ENCODE peak calls at places on chromosomes 1 and 21, in four cellular contexts. M, I, C and D are unnamed samples. For H3K4me1, the result is how much of the 10 kb centered on the place peaks cover.

GRCh38 chr1:107250169-107250568 is 109.3 kb downstream of the NTNG1 start:
- DNase-seq in I (no peak), M (no peak), C (no peak), D (no peak)

GRCh38 chr21:31720330-31720729 is 11.6 kb downstream of the SCAF4 start:
- DNase-seq in I (no peak), M (no peak), C (no peak), D (no peak)

GRCh38 chr1:209380396-209380795 is 203.1 kb upstream of the CAMK1G start:
- DNase-seq in I (peak), C (no peak), M (no peak), D (no peak)

GRCh38 chr1:17441265-17441992 is 2.0 kb upstream of the RCC2 start:
- DNase-seq in I (peak), C (no peak), M (no peak), D (no peak)

GRCh38 chr1:26910343-26911160 is 3.2 kb downstream of the NR0B2 start:
- DNase-seq in M (no peak), C (no peak), I (no peak), D (no peak)

GRCh38 chr1:5967351-5968160 is 24.7 kb downstream of the NPHP4 start:
- DNase-seq in M (no peak), I (no peak), C (peak), D (peak)

GRCh38 chr1:177069489-177069888 is 95.0 kb downstream of the ASTN1 start:
- DNase-seq in I (no peak), C (no peak), M (no peak), D (no peak)

GRCh38 chr1:167776151-167776550 is 54.4 kb downstream of the MPZL1 start:
- DNase-seq in C (no peak), M (no peak), I (peak), D (no peak)

GRCh38 chr1:193927550-193927949 is 741.1 kb upstream of the B3GALT2 start:
- DNase-seq in M (no peak), I (no peak), C (no peak), D (no peak)

DNA sequence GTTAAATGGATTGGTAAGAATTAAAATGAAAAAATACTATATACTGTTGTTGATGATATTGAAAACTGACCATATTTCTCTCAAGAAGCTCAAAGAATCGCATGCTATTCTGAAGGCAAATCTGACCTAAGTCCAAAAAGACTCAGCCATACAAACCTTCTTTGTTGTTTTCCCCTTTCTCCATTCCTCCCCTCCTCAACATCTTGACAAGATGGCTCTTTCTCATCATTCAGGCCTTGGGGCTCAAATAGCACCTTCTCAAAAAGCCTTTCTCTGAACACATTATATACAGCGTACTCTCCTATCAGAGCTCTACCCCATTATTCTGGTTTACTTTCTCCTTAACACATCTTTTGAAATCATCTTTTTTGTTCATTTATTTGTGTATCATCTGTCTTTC is 17.2 kb downstream of the COLGALT2 start:
- DNase-seq in M (no peak), I (no peak), C (no peak), D (no peak)
- H3K27ac ChIP-seq in M (no peak), I (no peak), C (peak), D (no peak)

DNA sequence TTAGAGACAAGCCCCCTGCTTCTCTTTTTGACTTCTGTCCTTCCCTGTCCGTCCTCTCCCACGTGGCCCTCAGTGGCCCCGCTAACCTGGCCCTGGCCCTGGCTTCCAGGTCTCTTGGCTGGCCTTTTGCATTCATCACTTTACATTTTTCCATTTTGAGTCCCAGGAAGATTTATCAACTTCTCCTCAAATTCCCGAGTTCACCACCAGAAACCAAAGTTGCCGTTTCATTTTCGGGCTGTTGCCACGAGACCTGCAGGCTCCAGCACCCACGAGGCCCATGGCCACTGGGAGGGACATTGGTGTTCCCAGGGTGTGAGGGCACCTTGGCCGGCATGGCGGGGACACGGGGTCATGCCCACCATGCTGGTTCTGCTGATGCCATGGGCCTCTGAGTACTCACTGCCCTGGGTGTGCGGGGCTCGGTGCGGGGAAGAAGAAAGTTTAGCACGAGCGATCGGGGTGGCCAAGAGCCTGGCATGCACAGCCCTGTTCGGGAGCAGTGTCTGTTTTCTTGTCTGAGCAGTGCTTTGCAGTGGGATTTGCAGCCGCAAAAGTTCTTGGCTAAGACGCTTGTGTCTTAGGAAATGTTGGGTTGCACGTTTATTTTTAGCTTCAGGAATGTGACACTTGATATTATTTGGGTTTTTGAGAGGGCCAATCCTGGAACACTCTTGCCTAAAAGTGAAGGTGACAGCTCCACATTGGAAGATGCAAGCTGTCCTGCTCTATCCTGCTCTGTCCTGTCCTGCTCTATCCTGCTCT is 40.4 kb upstream of the ADARB1 start:
- DNase-seq in C (no peak), M (no peak), I (peak), D (peak)
- H3K4me1 ChIP-seq in C (half or more), M (under half), I (under half), D (under half)

GRCh38 chr1:94541175-94542087 is at the start of gene F3:
- DNase-seq in I (peak), C (peak), M (peak), D (peak)
- H3K4me3 ChIP-seq in I (peak), C (peak), M (peak), D (peak)

GRCh38 chr1:222617367-222617951 is 438 bp upstream of the MIA3 start:
- DNase-seq in C (peak), M (peak), I (peak), D (peak)

GRCh38 chr1:222620566-222620965 is 2.7 kb downstream of the MIA3 start:
- DNase-seq in M (no peak), I (no peak), C (no peak), D (no peak)

GRCh38 chr1:222618001-222618879 is at the start of gene MIA3:
- DNase-seq in C (no peak), I (peak), M (peak), D (peak)

GRCh38 chr1:222616535-222616934 is 1.4 kb upstream of the MIA3 start:
- DNase-seq in C (no peak), M (no peak), I (peak), D (no peak)

DNA sequence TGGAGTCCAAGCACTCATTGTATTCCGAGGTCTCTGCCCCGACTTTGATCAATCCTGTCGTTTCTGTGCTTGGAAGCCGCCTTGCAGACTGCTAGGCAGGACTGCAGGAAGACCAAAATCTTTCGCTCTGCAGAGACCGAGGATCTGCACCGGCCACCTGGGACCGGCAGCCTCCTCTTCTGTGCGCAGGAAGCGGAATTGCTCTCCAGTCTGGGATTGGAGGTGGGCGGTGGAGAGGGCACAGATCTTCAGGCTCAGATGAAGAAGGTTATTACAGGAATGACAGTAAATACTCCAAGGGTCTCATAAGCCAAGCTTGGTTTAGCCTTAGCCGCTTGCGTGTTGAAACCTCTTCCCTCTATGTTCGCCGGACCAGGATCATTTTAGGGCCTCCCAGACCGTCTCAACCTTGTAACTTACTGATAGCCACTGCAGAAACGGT is 1.0 kb downstream of the MIA3 start:
- DNase-seq in I (peak), M (no peak), C (peak), D (no peak)
- H3K27ac ChIP-seq in I (peak), M (peak), C (peak), D (peak)

DNA sequence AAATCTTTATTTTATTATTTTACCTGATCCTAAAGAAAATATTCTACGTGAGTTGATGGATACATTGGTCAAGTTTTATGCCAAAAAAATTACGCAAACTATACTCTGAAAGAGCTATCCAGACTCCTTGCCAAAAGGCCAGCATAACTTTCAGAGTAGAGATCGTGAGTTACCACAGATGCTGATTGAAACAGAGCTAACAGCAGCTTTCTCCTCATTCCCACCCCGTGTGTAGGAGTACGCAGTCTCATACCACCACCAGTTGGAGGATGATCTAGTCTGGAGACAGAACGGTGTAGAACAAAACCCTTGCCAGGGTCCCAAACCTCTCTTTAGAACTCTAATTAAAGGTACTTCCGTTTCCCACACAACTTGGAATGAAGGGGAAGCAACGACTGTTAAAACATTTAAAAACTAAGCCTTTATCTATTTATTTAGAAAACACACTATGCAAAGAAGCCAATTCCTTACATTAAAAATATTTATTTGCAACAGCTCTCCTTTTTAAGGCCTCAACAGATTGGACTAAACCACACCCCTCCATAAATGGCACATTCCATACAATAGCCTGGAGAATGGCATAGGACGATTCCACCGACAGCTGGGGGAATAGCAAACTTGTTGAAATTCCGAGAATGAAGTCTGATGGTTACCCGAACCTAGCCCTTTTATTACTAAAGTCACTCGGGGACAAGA is 1.4 kb downstream of the NUCKS1 start:
- DNase-seq in M (no peak), C (no peak), I (peak), D (no peak)
- H3K4me1 ChIP-seq in M (under half), C (under half), I (under half), D (under half)